ENCODE peak calls at places on chromosome 22, in nine cellular contexts. One of them, this sample, is unnamed.

GRCh38 chr22:21941921-21942320 is 10.7 kb downstream of the PPM1F start:
- DNase-seq in T-helper 2 cell: no peak
- DNase-seq in NCI-H1105: no peak
- DNase-seq in NCI-H524: no peak
- DNase-seq in thoracic aorta: no peak
- DNase-seq in ELF-1: no peak
- DNase-seq in RWPE2: no peak
- DNase-seq in GM12864: no peak
- DNase-seq in activated T-cell treated with anti-CD3 and anti-CD28 coated beads, Interleukin-2, amount 50 U/mL, for 72 hours: no peak
- DNase-seq in this sample: no peak

GRCh38 chr22:42340695-42341383 is 70.4 kb upstream of the TCF20 start:
- DNase-seq in GM12864: no peak
- DNase-seq in NCI-H1105: peak; percentile 68
- DNase-seq in RWPE2: no peak
- DNase-seq in activated T-cell treated with anti-CD3 and anti-CD28 coated beads, Interleukin-2, amount 50 U/mL, for 72 hours: no peak
- DNase-seq in ELF-1: peak; percentile 59
- DNase-seq in thoracic aorta: no peak
- DNase-seq in T-helper 2 cell: no peak
- DNase-seq in NCI-H524: peak; percentile 74
- DNase-seq in this sample: peak; percentile 58

GRCh38 chr22:36398602-36399472 is 11.1 kb upstream of the MYH9 start:
- DNase-seq in ELF-1: no peak
- DNase-seq in activated T-cell treated with anti-CD3 and anti-CD28 coated beads, Interleukin-2, amount 50 U/mL, for 72 hours: no peak
- DNase-seq in thoracic aorta: no peak
- DNase-seq in NCI-H524: no peak
- DNase-seq in GM12864: no peak
- DNase-seq in NCI-H1105: no peak
- DNase-seq in RWPE2: no peak
- DNase-seq in T-helper 2 cell: no peak
- DNase-seq in this sample: no peak

GRCh38 chr22:44589831-44590230 is 91.8 kb upstream of the RTL6 start:
- DNase-seq in thoracic aorta: no peak
- DNase-seq in activated T-cell treated with anti-CD3 and anti-CD28 coated beads, Interleukin-2, amount 50 U/mL, for 72 hours: no peak
- DNase-seq in ELF-1: no peak
- DNase-seq in NCI-H1105: no peak
- DNase-seq in RWPE2: no peak
- DNase-seq in GM12864: no peak
- DNase-seq in NCI-H524: no peak
- DNase-seq in T-helper 2 cell: no peak
- DNase-seq in this sample: no peak

GRCh38 chr22:28142361-28142801 is 223.3 kb upstream of the PITPNB start:
- DNase-seq in NCI-H1105: no peak
- DNase-seq in T-helper 2 cell: no peak
- DNase-seq in activated T-cell treated with anti-CD3 and anti-CD28 coated beads, Interleukin-2, amount 50 U/mL, for 72 hours: no peak
- DNase-seq in NCI-H524: no peak
- DNase-seq in RWPE2: no peak
- DNase-seq in thoracic aorta: no peak
- DNase-seq in GM12864: no peak
- DNase-seq in ELF-1: no peak
- DNase-seq in this sample: no peak

GRCh38 chr22:17575681-17576080 is 12.4 kb downstream of the SLC25A18 start:
- DNase-seq in RWPE2: no peak
- DNase-seq in NCI-H1105: no peak
- DNase-seq in ELF-1: no peak
- DNase-seq in thoracic aorta: no peak
- DNase-seq in GM12864: no peak
- DNase-seq in NCI-H524: no peak
- DNase-seq in T-helper 2 cell: no peak
- DNase-seq in activated T-cell treated with anti-CD3 and anti-CD28 coated beads, Interleukin-2, amount 50 U/mL, for 72 hours: no peak
- DNase-seq in this sample: no peak

GRCh38 chr22:36453266-36453607 is 28.2 kb downstream of the TXN2 start:
- DNase-seq in activated T-cell treated with anti-CD3 and anti-CD28 coated beads, Interleukin-2, amount 50 U/mL, for 72 hours: no peak
- DNase-seq in NCI-H524: no peak
- DNase-seq in T-helper 2 cell: no peak
- DNase-seq in thoracic aorta: no peak
- DNase-seq in GM12864: no peak
- DNase-seq in NCI-H1105: no peak
- DNase-seq in ELF-1: no peak
- DNase-seq in RWPE2: no peak
- DNase-seq in this sample: no peak

GRCh38 chr22:46040471-46041465 is 63.8 kb upstream of the WNT7B start:
- DNase-seq in thoracic aorta: no peak
- DNase-seq in NCI-H524: no peak
- DNase-seq in NCI-H1105: no peak
- DNase-seq in GM12864: no peak
- DNase-seq in activated T-cell treated with anti-CD3 and anti-CD28 coated beads, Interleukin-2, amount 50 U/mL, for 72 hours: no peak
- DNase-seq in T-helper 2 cell: no peak
- DNase-seq in RWPE2: no peak
- DNase-seq in ELF-1: no peak
- DNase-seq in this sample: no peak

GRCh38 chr22:48806227-48806781 is 1021.4 kb downstream of the BRD1 start:
- DNase-seq in thoracic aorta: no peak
- DNase-seq in ELF-1: no peak
- DNase-seq in RWPE2: no peak
- DNase-seq in NCI-H524: no peak
- DNase-seq in GM12864: no peak
- DNase-seq in activated T-cell treated with anti-CD3 and anti-CD28 coated beads, Interleukin-2, amount 50 U/mL, for 72 hours: no peak
- DNase-seq in NCI-H1105: no peak
- DNase-seq in T-helper 2 cell: no peak
- DNase-seq in this sample: no peak

GRCh38 chr22:23315341-23315917 is 135.1 kb downstream of the BCR start:
- DNase-seq in activated T-cell treated with anti-CD3 and anti-CD28 coated beads, Interleukin-2, amount 50 U/mL, for 72 hours: peak; percentile 67
- DNase-seq in RWPE2: no peak
- DNase-seq in thoracic aorta: no peak
- DNase-seq in T-helper 2 cell: no peak
- DNase-seq in ELF-1: peak; percentile 84
- DNase-seq in NCI-H1105: peak; percentile 27
- DNase-seq in NCI-H524: peak; percentile 86
- DNase-seq in GM12864: no peak
- DNase-seq in this sample: peak; percentile 76

This sample was measured in iPS-NIHi11.